ENCODE peak calls at places on chromosomes 11 and 22, in nine cellular contexts. W is cardiac muscle cell, U is tibial nerve, X is suprapubic skin, R is IMR-90, T is mucosa of descending colon, P is psoas muscle, S is H9, Z is body of pancreas. I is an unnamed sample. For H3K9me3 and H3K4me1, the result is how much of the 10 kb centered on the place peaks cover.

GRCh38 chr11:130705670-130706421 is 210.4 kb downstream of the SNX19 start:
- DNase-seq in X (no peak), U (no peak), Z (no peak), S (no peak), T (no peak), P (no peak), R (no peak), W (no peak), I (peak)

GRCh38 chr22:45683248-45683647 is 11.6 kb downstream of the ATXN10 start:
- DNase-seq in W (no peak), U (no peak), P (no peak), T (no peak), S (no peak), Z (peak), R (no peak), X (no peak), I (no peak)

GRCh38 chr11:107689317-107690202 is 22.3 kb downstream of the SLN start:
- DNase-seq in Z (peak), W (peak), S (peak), U (peak), T (peak), R (peak), X (peak), P (peak), I (peak)

GRCh38 chr11:111635706-111636045 is 33.4 kb downstream of the SIK2 start:
- DNase-seq in R (peak), W (peak), P (peak), T (peak), Z (peak), U (no peak), X (no peak), S (no peak), I (no peak)

GRCh38 chr11:82980292-82980691 is 78.8 kb downstream of the DDIAS start:
- DNase-seq in T (no peak), X (no peak), S (no peak), R (peak), Z (no peak), U (no peak), P (no peak), W (peak), I (no peak)

GRCh38 chr11:65558002-65558784 is at the start of gene LTBP3:
- DNase-seq in U (peak), T (peak), P (peak), W (peak), S (peak), X (peak), R (peak), Z (peak), I (peak)

GRCh38 chr11:123188508-123189165 is 6.4 kb downstream of the CLMP start:
- DNase-seq in Z (no peak), W (peak), T (no peak), S (no peak), R (peak), X (no peak), U (no peak), P (no peak), I (no peak)

GRCh38 chr11:106706355-106706754 is 311.9 kb downstream of the GUCY1A2 start:
- DNase-seq in R (peak), P (no peak), W (peak), S (no peak), T (no peak), X (no peak), U (no peak), Z (no peak), I (no peak)

GRCh38 chr11:115860246-115860645 is 356.0 kb upstream of the CADM1 start:
- DNase-seq in R (no peak), Z (no peak), U (no peak), S (no peak), T (no peak), P (no peak), X (no peak), W (no peak), I (no peak)

GRCh38 chr11:19978668-19979518 is 181.4 kb downstream of the DBX1 start:
- DNase-seq in Z (no peak), S (no peak), P (no peak), R (peak), W (peak), U (no peak), T (no peak), X (no peak), I (peak)

GRCh38 chr11:34147581-34147980 is 42.2 kb downstream of the NAT10 start:
- DNase-seq in U (no peak), W (no peak), X (peak), P (no peak), S (no peak), R (no peak), Z (no peak), T (no peak), I (no peak)

GRCh38 chr22:25392584-25392983 is 171.9 kb upstream of the GRK3 start:
- DNase-seq in W (no peak), Z (no peak), P (no peak), X (no peak), R (no peak), U (no peak), T (no peak), S (no peak), I (no peak)

GRCh38 chr22:42994276-42994916 is 20.6 kb downstream of the PACSIN2 start:
- DNase-seq in P (no peak), T (no peak), S (no peak), W (no peak), X (peak), R (no peak), Z (no peak), U (no peak), I (no peak)

GRCh38 chr11:121716060-121716459 is 263.3 kb upstream of the SORL1-AS1 start:
- DNase-seq in T (no peak), U (no peak), R (peak), X (no peak), W (peak), P (no peak), S (no peak), Z (no peak), I (no peak)

GRCh38 chr11:75968021-75968685 is 153.1 kb downstream of the UVRAG start:
- DNase-seq in W (peak), P (no peak), R (peak), U (no peak), Z (no peak), S (no peak), X (no peak), T (no peak), I (no peak)

GRCh38 chr22:23068832-23069385 is 1.4 kb upstream of the GNAZ start:
- DNase-seq in S (peak), T (no peak), R (no peak), P (no peak), W (no peak), Z (no peak), X (no peak), U (peak), I (no peak)

GRCh38 chr11:86805873-86806310 is 5.5 kb downstream of the PRSS23 start:
- DNase-seq in S (no peak), R (no peak), U (no peak), W (no peak), X (no peak), P (no peak), T (no peak), Z (no peak), I (no peak)

GRCh38 chr22:43570531-43571144 is 158.8 kb downstream of the MPPED1 start:
- DNase-seq in X (no peak), P (no peak), T (no peak), S (no peak), W (no peak), U (no peak), Z (no peak), R (no peak), I (no peak)

GRCh38 chr11:112344040-112344413 is 83.4 kb upstream of the PLET1 start:
- DNase-seq in W (no peak), S (no peak), R (no peak), T (no peak), P (no peak), Z (no peak), U (no peak), X (no peak), I (no peak)

GRCh38 chr22:18056161-18056666 is 21.6 kb upstream of the PEX26 start:
- DNase-seq in Z (peak), X (no peak), W (no peak), U (no peak), S (no peak), T (peak), R (peak), P (peak), I (no peak)

GRCh38 chr11:111531687-111532364 is 8.7 kb upstream of the LAYN start:
- DNase-seq in R (peak), Z (no peak), W (peak), T (no peak), U (no peak), P (no peak), S (no peak), X (no peak), I (no peak)

GRCh38 chr22:24813861-24814770 is 8.1 kb downstream of the SGSM1 start:
- DNase-seq in W (no peak), U (no peak), X (no peak), T (no peak), P (no peak), Z (no peak), S (no peak), R (no peak), I (no peak)

GRCh38 chr22:41681616-41682015 is 7.1 kb downstream of the SNU13 start:
- DNase-seq in W (no peak), X (peak), P (no peak), T (no peak), Z (no peak), U (no peak), R (no peak), S (no peak), I (no peak)

GRCh38 chr11:1523779-1524178 is 37.2 kb upstream of the MOB2 start:
- DNase-seq in T (no peak), X (no peak), S (no peak), P (no peak), U (no peak), W (no peak), R (no peak), Z (no peak), I (no peak)

GRCh38 chr11:94183886-94184264 is 55.2 kb downstream of the PANX1 start:
- DNase-seq in R (peak), S (peak), W (peak), T (peak), X (no peak), U (peak), P (no peak), Z (peak), I (peak)

GRCh38 chr22:37197451-37198289 is 9.6 kb upstream of the C1QTNF6 start:
- DNase-seq in Z (peak), R (peak), T (peak), S (no peak), W (peak), X (peak), P (peak), U (no peak), I (peak)

GRCh38 chr11:19812096-19812495 is 99.5 kb downstream of the NAV2 start:
- DNase-seq in Z (no peak), S (no peak), T (no peak), X (no peak), P (no peak), W (no peak), R (no peak), U (no peak), I (no peak)

GRCh38 chr11:84558085-84558905 is 1068.8 kb downstream of the DLG2 start:
- DNase-seq in T (peak), P (no peak), W (peak), S (peak), X (no peak), Z (peak), R (peak), U (no peak), I (no peak)

GRCh38 chr11:100941033-100941432 is 188.6 kb downstream of the PGR start:
- DNase-seq in P (no peak), R (no peak), X (no peak), W (no peak), U (no peak), S (no peak), Z (no peak), T (no peak), I (no peak)

GRCh38 chr11:120068114-120068573 is 69.8 kb downstream of the TRIM29 start:
- DNase-seq in X (peak), T (peak), S (peak), Z (no peak), P (no peak), W (peak), U (no peak), R (peak), I (no peak)

GRCh38 chr11:123100378-123101085 is 38.6 kb upstream of the HSPA8 start:
- DNase-seq in W (peak), Z (peak), R (no peak), U (no peak), S (no peak), P (peak), X (no peak), T (no peak), I (no peak)

GRCh38 chr11:35364101-35364780 is 55.1 kb downstream of the SLC1A2 start:
- DNase-seq in P (peak), T (peak), R (peak), X (peak), U (peak), Z (peak), S (no peak), W (peak), I (peak)

GRCh38 chr11:127458561-127458960 is 458.0 kb upstream of the KIRREL3 start:
- DNase-seq in W (no peak), R (no peak), S (no peak), T (no peak), X (no peak), U (no peak), Z (no peak), P (no peak), I (no peak)

GRCh38 chr11:62909107-62909894 is 11.9 kb downstream of the CHRM1 start:
- DNase-seq in P (peak), R (peak), T (peak), W (peak), X (no peak), S (peak), U (peak), Z (peak), I (peak)

DNA sequence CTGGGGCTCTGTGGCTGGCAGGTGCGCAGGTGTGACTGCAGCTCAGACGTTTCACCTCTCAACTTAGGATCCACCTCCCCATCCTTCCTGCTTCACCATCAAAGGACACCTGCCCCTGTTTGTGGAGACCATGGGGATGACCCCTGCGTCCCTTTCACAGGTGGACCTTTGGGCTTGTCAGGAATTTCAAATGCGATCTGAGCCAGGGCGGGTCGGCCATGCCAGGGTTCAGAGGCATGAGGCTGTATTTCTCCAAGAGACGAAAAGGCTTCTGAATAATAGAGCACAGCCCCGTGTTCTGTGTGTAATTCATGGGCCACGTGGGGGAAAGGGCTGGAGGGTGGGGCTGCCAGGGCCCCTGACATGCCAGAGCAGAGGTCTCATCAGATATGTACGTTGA is 668.0 kb downstream of the BRD1 start:
- DNase-seq in R (no peak), X (no peak), T (no peak), W (no peak), U (no peak), P (no peak), Z (no peak), S (no peak), I (no peak)
- H3K9me3 ChIP-seq in R (half or more), X (under half), T (under half), W (under half), U (under half), P (under half), Z (under half), S (under half), I (under half)

GRCh38 chr11:118929496-118930151 is 3.9 kb upstream of the BCL9L start:
- DNase-seq in U (peak), W (peak), S (peak), P (peak), X (peak), R (peak), T (peak), Z (peak), I (peak)
- H3K4me1 ChIP-seq in U (under half), W (under half), S (under half), P (under half), X (under half), R (under half), T (under half), Z (under half), I (under half)

DNA sequence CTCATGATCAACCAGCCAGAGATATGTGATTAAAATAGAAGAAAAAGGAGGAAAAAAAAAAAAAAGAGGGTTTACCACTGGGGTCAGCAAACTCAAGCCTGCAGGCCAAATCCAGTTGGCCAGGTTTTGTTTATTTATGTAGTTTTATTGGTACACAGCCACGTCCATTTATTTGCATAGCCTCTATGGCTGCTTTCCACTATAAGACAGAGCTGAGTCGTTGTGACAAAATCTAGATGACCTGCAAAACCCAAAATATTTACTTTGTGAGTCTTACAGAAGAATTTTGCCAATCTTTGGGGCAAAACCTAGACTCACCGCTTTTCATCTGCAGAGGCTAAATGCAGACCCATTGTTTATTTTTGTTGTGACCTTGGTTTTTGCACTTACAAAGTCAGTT is 87.1 kb downstream of the TENM4 start:
- DNase-seq in R (peak), X (no peak), Z (no peak), T (no peak), P (no peak), W (no peak), U (no peak), S (no peak), I (no peak)
- TF ChIP-seq CTCF in R (no peak), X (no peak), Z (no peak), T (no peak), P (no peak), W (no peak), U (no peak), S (no peak), I (no peak)

DNA sequence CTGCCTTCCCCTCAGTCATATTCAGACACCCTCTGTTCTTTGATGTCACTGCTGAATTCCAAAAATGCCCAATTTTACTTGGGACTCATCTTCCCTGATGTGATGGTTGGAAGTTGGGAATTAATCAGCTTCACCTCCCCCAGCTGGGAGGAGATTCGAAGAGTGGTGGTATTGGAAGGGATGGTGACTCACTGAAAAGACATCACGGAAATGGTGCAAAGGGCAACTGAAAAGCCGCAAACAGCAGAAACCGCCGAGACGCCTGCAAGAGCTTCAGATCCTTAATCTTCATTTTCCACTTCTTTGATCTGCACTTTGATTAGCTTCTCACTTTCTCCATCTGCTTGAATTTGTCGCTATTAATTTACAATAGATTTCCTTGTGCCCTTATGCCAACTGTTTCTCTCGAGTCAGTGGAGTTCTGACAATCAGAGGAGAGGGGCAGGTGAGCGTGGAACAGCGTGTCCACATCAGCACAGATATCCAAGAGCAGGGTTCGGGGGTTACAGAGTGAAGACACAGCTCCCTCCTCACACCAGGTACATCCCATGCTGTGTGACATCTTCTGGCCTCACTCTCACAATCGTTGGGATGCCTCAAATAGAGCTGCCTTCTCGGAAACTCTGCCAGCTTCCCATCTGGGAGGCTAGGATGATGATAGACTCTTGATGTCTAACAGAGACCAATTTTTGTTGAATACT is 325.4 kb downstream of the BRD1 start:
- DNase-seq in W (no peak), P (no peak), Z (no peak), X (no peak), R (no peak), T (no peak), S (no peak), U (no peak), I (no peak)
- H3K9me3 ChIP-seq in W (under half), P (under half), Z (under half), X (under half), R (under half), T (under half), S (under half), U (under half), I (under half)

DNA sequence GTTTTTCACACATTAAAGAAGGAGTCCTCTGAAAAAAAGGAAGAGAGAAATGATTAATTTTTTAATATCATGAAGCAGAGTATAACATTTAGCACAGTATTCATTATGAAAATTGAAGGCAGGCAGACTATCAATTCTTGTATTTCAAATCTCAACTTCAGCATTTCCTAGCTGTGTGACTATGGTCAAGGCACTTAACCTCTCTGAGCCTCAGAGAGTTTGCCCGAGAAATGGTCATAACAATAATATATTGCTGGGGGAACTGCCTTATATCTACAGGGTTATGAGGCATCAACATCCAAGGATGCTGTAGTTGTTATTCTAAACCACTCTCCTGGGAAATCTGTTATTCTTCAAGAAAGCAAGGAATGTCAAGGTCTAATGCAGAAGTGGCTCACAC is 1.1 kb downstream of the MS4A18 start:
- DNase-seq in S (no peak), X (no peak), R (no peak), Z (no peak), P (no peak), W (no peak), T (no peak), U (no peak), I (no peak)
- H3K4me1 ChIP-seq in S (under half), X (under half), R (under half), Z (under half), P (under half), W (under half), T (under half), U (under half), I (under half)

GRCh38 chr22:40193429-40194421 is 16.0 kb downstream of the TNRC6B start:
- DNase-seq in S (peak), T (no peak), Z (no peak), U (no peak), R (peak), P (no peak), X (peak), W (peak), I (no peak)
- TF ChIP-seq CTCF in S (peak), T (no peak), Z (peak), U (peak), R (peak), P (peak), X (no peak), W (peak), I (no peak)

GRCh38 chr11:114621950-114622809 is 26.6 kb upstream of the NXPE4 start:
- DNase-seq in X (no peak), S (no peak), Z (no peak), P (no peak), T (no peak), W (no peak), R (no peak), U (no peak), I (no peak)

GRCh38 chr11:114622858-114623257 is 27.3 kb upstream of the NXPE4 start:
- DNase-seq in W (no peak), U (no peak), X (no peak), R (no peak), S (no peak), T (no peak), Z (no peak), P (no peak), I (no peak)

GRCh38 chr11:114624455-114625207 is 29.0 kb upstream of the NXPE4 start:
- DNase-seq in U (no peak), R (no peak), S (no peak), P (no peak), T (no peak), Z (no peak), W (no peak), X (no peak), I (no peak)

GRCh38 chr11:114625294-114625693 is 29.7 kb upstream of the NXPE4 start:
- DNase-seq in S (no peak), X (no peak), T (no peak), R (no peak), U (no peak), P (no peak), W (no peak), Z (no peak), I (no peak)

DNA sequence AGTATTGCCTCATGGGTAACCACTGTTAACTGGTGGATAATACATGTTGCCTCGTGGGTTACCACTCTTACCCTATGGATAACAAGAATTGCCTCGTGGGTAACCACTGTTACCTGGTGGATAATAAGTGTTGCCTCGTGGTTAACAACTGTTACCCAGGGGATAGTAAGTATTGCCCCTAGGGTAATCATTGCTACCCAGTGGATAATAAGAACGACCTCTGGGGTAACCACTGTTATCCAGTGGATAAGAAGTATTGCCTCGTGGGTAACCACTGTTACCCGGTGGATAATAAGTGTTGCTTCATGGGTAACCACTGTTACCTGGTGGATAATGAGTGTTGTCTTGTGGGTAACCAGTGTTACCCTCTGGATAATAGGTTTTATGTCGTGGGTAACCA is 28.1 kb upstream of the NXPE4 start:
- DNase-seq in S (no peak), X (no peak), P (no peak), Z (no peak), W (no peak), T (no peak), R (no peak), U (no peak), I (no peak)
- H3K9me3 ChIP-seq in S (under half), X (under half), P (under half), Z (under half), W (under half), T (under half), R (under half), U (under half), I (under half)

I was measured in lung.